ENCODE peak calls at places on chromosomes 13 and 19, in six cellular contexts. N, W, F, U, P and X are unnamed samples.

GRCh38 chr13:21009036-21009435 is 52.4 kb downstream of the LATS2 start:
- DNase-seq in N (no peak), F (no peak), U (no peak), W (no peak), P (no peak), X (no peak)

GRCh38 chr19:46497773-46498172 is 2.1 kb upstream of the PNMA8B start:
- DNase-seq in W (no peak), P (no peak), F (no peak), U (no peak), N (no peak), X (no peak)

GRCh38 chr19:15010497-15011255 is 31.0 kb upstream of the SLC1A6 start:
- DNase-seq in U (peak), W (no peak), P (no peak), F (no peak), N (no peak), X (no peak)

GRCh38 chr13:75934889-75935288 is 298.8 kb downstream of the LMO7 start:
- DNase-seq in F (no peak), P (no peak), N (no peak), W (peak), U (no peak), X (no peak)

GRCh38 chr13:26280295-26280694 is 26.4 kb downstream of the CDK8 start:
- DNase-seq in N (no peak), P (no peak), F (no peak), W (peak), U (no peak), X (no peak)

GRCh38 chr19:5246554-5247155 is 94.0 kb downstream of the PTPRS start:
- DNase-seq in U (no peak), W (no peak), N (no peak), F (no peak), P (no peak), X (no peak)

GRCh38 chr19:4980838-4981680 is 12.1 kb downstream of the KDM4B start:
- DNase-seq in N (no peak), U (peak), P (no peak), W (no peak), F (no peak), X (no peak)

GRCh38 chr13:87698268-87698667 is 27.1 kb downstream of the SLITRK5 start:
- DNase-seq in P (no peak), U (no peak), F (no peak), W (no peak), N (no peak), X (no peak)

GRCh38 chr19:45601524-45602522 is at the start of gene GPR4:
- DNase-seq in P (no peak), F (no peak), N (no peak), W (no peak), U (peak), X (peak)

GRCh38 chr19:7595466-7596133 is at the start of gene CAMSAP3:
- DNase-seq in F (peak), W (no peak), P (no peak), U (peak), N (peak), X (peak)

GRCh38 chr13:97344250-97345175 is 89.5 kb upstream of the RAP2A start:
- DNase-seq in W (peak), P (peak), U (peak), N (peak), F (peak), X (peak)

GRCh38 chr19:55516878-55517620 is 19.9 kb downstream of the SBK2 start:
- DNase-seq in W (peak), F (peak), U (peak), N (peak), P (peak), X (peak)

GRCh38 chr13:49836516-49836915 is 44.0 kb upstream of the KPNA3 start:
- DNase-seq in W (no peak), P (no peak), F (no peak), N (no peak), U (peak), X (no peak)

GRCh38 chr19:3333662-3334061 is 32.7 kb upstream of the NFIC start:
- DNase-seq in P (no peak), W (no peak), F (no peak), U (no peak), N (no peak), X (no peak)

GRCh38 chr19:47518139-47518538 is 3.3 kb upstream of the NAPA start:
- DNase-seq in P (peak), N (peak), F (no peak), U (no peak), W (no peak), X (no peak)

GRCh38 chr19:8238251-8238650 is 29.1 kb downstream of the CERS4 start:
- DNase-seq in W (no peak), U (no peak), F (no peak), N (no peak), P (no peak), X (no peak)

GRCh38 chr19:988510-988909 is 4.4 kb downstream of the WDR18 start:
- DNase-seq in N (no peak), P (no peak), W (no peak), U (no peak), F (no peak), X (no peak)

GRCh38 chr19:45527731-45528130 is 20.5 kb downstream of the VASP start:
- DNase-seq in F (no peak), U (peak), P (no peak), W (no peak), N (no peak), X (no peak)

GRCh38 chr19:38544569-38545315 is 73.0 kb downstream of the MAP4K1 start:
- DNase-seq in U (peak), P (no peak), F (no peak), N (no peak), W (no peak), X (no peak)

GRCh38 chr13:21338651-21339278 is 120.3 kb downstream of the ZDHHC20 start:
- DNase-seq in U (peak), W (no peak), P (no peak), N (no peak), F (no peak), X (no peak)

GRCh38 chr13:45744979-45745378 is 42.9 kb downstream of the CBY2 start:
- DNase-seq in F (no peak), P (no peak), W (no peak), N (no peak), U (no peak), X (no peak)

GRCh38 chr13:74203576-74203975 is 69.4 kb upstream of the KLF12 start:
- DNase-seq in F (no peak), U (no peak), N (no peak), P (no peak), W (no peak), X (no peak)

GRCh38 chr19:47389150-47389556 is 30.2 kb downstream of the MEIS3 start:
- DNase-seq in N (peak), W (no peak), P (no peak), U (no peak), F (no peak), X (no peak)

GRCh38 chr13:73303858-73304257 is 245.1 kb downstream of the KLF5 start:
- DNase-seq in P (no peak), N (no peak), W (peak), F (no peak), U (peak), X (no peak)

GRCh38 chr13:78540424-78540823 is 62.9 kb downstream of the POU4F1 start:
- DNase-seq in N (no peak), W (no peak), P (no peak), F (no peak), U (no peak), X (no peak)

GRCh38 chr19:49361438-49362047 is 673 bp downstream of the TEAD2 start:
- DNase-seq in P (no peak), W (peak), N (peak), U (peak), F (no peak), X (peak)

GRCh38 chr19:2616741-2617392 is 85.6 kb downstream of the GNG7 start:
- DNase-seq in P (no peak), N (peak), U (no peak), F (no peak), W (no peak), X (no peak)

GRCh38 chr19:5103061-5103701 is 134.3 kb downstream of the KDM4B start:
- DNase-seq in W (no peak), U (no peak), F (peak), N (no peak), P (no peak), X (no peak)

GRCh38 chr13:26787961-26788360 is 27.4 kb upstream of the GPR12 start:
- DNase-seq in W (no peak), N (no peak), U (no peak), F (no peak), P (no peak), X (no peak)

GRCh38 chr13:90547272-90547790 is 800.2 kb upstream of the MIR17HG start:
- DNase-seq in F (no peak), P (no peak), W (no peak), U (peak), N (no peak), X (no peak)

GRCh38 chr13:94494021-94494420 is 14.5 kb upstream of the DCT start:
- DNase-seq in U (no peak), F (peak), N (no peak), P (no peak), W (no peak), X (no peak)

GRCh38 chr19:55649579-55650557 is 1.9 kb downstream of the CCDC106 start:
- DNase-seq in P (no peak), F (no peak), N (no peak), W (no peak), U (no peak), X (no peak)

GRCh38 chr19:39810424-39810823 is 23.5 kb downstream of the DYRK1B start:
- DNase-seq in P (no peak), F (no peak), U (no peak), W (no peak), N (no peak), X (no peak)

GRCh38 chr13:76004411-76004810 is 368.3 kb downstream of the LMO7 start:
- DNase-seq in P (no peak), W (no peak), U (no peak), F (no peak), N (no peak), X (no peak)

GRCh38 chr13:110329258-110329657 is 22.2 kb downstream of the COL4A2 start:
- DNase-seq in F (no peak), U (no peak), P (no peak), W (peak), N (no peak), X (no peak)

GRCh38 chr13:66139701-66140100 is 1090.4 kb downstream of the PCDH9 start:
- DNase-seq in P (no peak), N (no peak), W (no peak), U (no peak), F (no peak), X (no peak)